ENCODE peak calls at places on chromosomes 2 and 18, in nine cellular contexts. C is PC-3, E is neural progenitor cell, R is GM23248, O is MM.1S, I is SK-N-SH, A is HCT116, S is GM23338, Q is hepatocyte. F is an unnamed sample. For H3K36me3, the result is how much of the 10 kb centered on the place peaks cover.

GRCh38 chr2:100294162-100294497 is 28.2 kb downstream of the LONRF2 start:
- DNase-seq in C (no peak), E (no peak), R (no peak), O (no peak), I (no peak), A (no peak), S (no peak), Q (no peak), F (no peak)

GRCh38 chr2:102080451-102081054 is 62.0 kb upstream of the IL1R1 start:
- DNase-seq in C (no peak), E (no peak), R (peak), O (no peak), I (no peak), A (peak), S (no peak), Q (no peak), F (no peak)

GRCh38 chr2:32849456-32850194 is 97.1 kb upstream of the LTBP1 start:
- DNase-seq in C (no peak), E (no peak), R (no peak), O (no peak), I (no peak), A (no peak), S (no peak), Q (no peak), F (no peak)

GRCh38 chr2:124081154-124081771 is 56.2 kb downstream of the CNTNAP5 start:
- DNase-seq in C (peak), E (no peak), R (no peak), O (no peak), I (no peak), A (no peak), S (no peak), Q (peak), F (no peak)

GRCh38 chr2:200703132-200703925 is 108.4 kb upstream of the BZW1 start:
- DNase-seq in C (peak), E (peak), R (peak), O (peak), I (peak), A (peak), S (peak), Q (peak), F (peak)

GRCh38 chr2:62287895-62288589 is 92.1 kb downstream of the B3GNT2 start:
- DNase-seq in C (peak), E (no peak), R (peak), O (peak), I (peak), A (no peak), S (no peak), Q (peak), F (no peak)

GRCh38 chr18:77123313-77124231 is 9.0 kb downstream of the MBP start:
- DNase-seq in C (no peak), E (no peak), R (no peak), O (no peak), I (no peak), A (no peak), S (no peak), Q (no peak), F (no peak)

GRCh38 chr2:2743164-2743571 is 412.1 kb upstream of the MYT1L start:
- DNase-seq in C (peak), E (no peak), R (peak), O (no peak), I (no peak), A (no peak), S (no peak), Q (peak), F (no peak)

GRCh38 chr2:74831693-74832530 is 2.0 kb upstream of the HK2 start:
- DNase-seq in C (peak), E (no peak), R (peak), O (no peak), I (no peak), A (no peak), S (no peak), Q (peak), F (no peak)

GRCh38 chr2:20623241-20623640 is 27.7 kb downstream of the HS1BP3 start:
- DNase-seq in C (no peak), E (no peak), R (no peak), O (no peak), I (no peak), A (no peak), S (no peak), Q (no peak), F (no peak)

GRCh38 chr2:220707261-220707660 is 864.8 kb downstream of the EPHA4 start:
- DNase-seq in C (no peak), E (no peak), R (no peak), O (no peak), I (no peak), A (no peak), S (no peak), Q (no peak), F (no peak)

GRCh38 chr2:186713664-186714063 is 19.8 kb downstream of the FAM171B start:
- DNase-seq in C (no peak), E (no peak), R (no peak), O (no peak), I (no peak), A (no peak), S (no peak), Q (no peak), F (no peak)

GRCh38 chr2:111711270-111711669 is 172.7 kb downstream of the ANAPC1 start:
- DNase-seq in C (no peak), E (no peak), R (no peak), O (no peak), I (no peak), A (no peak), S (no peak), Q (no peak), F (no peak)

GRCh38 chr2:26075173-26075572 is 41.3 kb downstream of the RAB10 start:
- DNase-seq in C (no peak), E (no peak), R (no peak), O (no peak), I (no peak), A (no peak), S (no peak), Q (no peak), F (no peak)

GRCh38 chr2:109058215-109058614 is 69.2 kb upstream of the EDAR start:
- DNase-seq in C (no peak), E (peak), R (no peak), O (no peak), I (no peak), A (no peak), S (no peak), Q (no peak), F (no peak)

GRCh38 chr18:9575558-9575957 is 38.8 kb downstream of the PPP4R1 start:
- DNase-seq in C (peak), E (peak), R (peak), O (no peak), I (peak), A (peak), S (peak), Q (peak), F (peak)

GRCh38 chr2:216626168-216626874 is 6.9 kb upstream of the IGFBP2 start:
- DNase-seq in C (peak), E (no peak), R (no peak), O (no peak), I (no peak), A (no peak), S (no peak), Q (no peak), F (no peak)

GRCh38 chr2:85994421-85994777 is 105.6 kb upstream of the ST3GAL5 start:
- DNase-seq in C (no peak), E (no peak), R (no peak), O (peak), I (no peak), A (no peak), S (no peak), Q (no peak), F (no peak)

GRCh38 chr18:42446195-42446594 is 491.2 kb downstream of the PIK3C3 start:
- DNase-seq in C (no peak), E (no peak), R (peak), O (no peak), I (no peak), A (no peak), S (no peak), Q (no peak), F (no peak)

GRCh38 chr2:135916232-135916631 is 40.0 kb upstream of the MCM6 start:
- DNase-seq in C (peak), E (peak), R (peak), O (peak), I (peak), A (peak), S (peak), Q (peak), F (peak)

GRCh38 chr2:119352357-119352756 is 14.3 kb downstream of the C2orf76 start:
- DNase-seq in C (peak), E (no peak), R (no peak), O (peak), I (no peak), A (peak), S (peak), Q (no peak), F (peak)

GRCh38 chr2:148615446-148615845 is 29.1 kb upstream of the EPC2 start:
- DNase-seq in C (no peak), E (no peak), R (no peak), O (no peak), I (peak), A (no peak), S (peak), Q (no peak), F (no peak)

GRCh38 chr2:166784296-166784946 is 103.9 kb upstream of the XIRP2 start:
- DNase-seq in C (no peak), E (no peak), R (no peak), O (no peak), I (no peak), A (no peak), S (no peak), Q (peak), F (no peak)
- H2AFZ ChIP-seq in C (no peak), E (no peak), R (no peak), O (no peak), I (no peak), A (no peak), S (no peak), Q (peak), F (no peak)

DNA sequence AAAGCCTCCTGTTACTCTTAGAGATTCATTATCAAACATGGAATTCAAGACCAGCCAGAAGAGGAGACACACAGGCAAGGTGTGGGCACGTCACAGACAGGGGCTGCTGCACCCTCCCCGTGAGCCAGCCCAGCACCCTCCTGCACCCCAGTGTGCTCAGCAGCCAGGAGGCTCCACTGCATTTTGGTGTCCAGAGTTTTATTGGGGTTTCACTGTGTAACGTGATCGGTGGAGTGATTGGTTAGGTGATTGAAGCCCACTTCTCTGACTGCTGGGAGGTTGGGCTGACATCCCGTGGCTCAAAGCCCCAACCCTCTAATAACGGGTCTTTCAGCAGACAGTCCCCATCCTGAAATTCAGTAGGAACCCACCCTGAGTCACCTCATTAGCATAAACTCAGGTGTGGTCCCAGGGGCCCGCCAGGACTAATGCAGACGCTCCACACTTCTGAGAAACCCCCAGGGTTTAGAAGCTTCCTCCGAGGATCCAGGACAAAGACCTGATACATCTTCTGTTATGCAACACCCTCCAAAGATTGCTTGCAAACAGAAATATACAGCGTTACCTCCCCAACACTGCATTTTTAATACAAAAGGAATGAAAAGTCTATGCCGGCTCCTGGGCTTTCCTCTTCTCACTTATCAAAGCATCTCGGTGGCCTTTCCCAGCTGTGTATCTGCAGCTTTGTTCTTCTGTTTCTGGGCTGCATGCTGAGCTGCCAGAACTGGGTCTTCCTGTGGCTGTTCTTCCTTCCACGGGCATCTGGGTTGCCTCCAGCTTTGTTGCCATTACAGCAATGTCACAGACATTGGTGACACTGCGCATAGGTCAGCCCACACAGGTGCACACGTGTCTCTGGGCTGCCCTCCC is 43.7 kb upstream of the SNED1 start:
- DNase-seq in C (no peak), E (no peak), R (no peak), O (no peak), I (peak), A (no peak), S (no peak), Q (no peak), F (no peak)
- TF ChIP-seq EZH2phosphoT487 in C (no peak), E (no peak), R (no peak), O (no peak), I (no peak), A (no peak), S (no peak), Q (no peak), F (no peak)

DNA sequence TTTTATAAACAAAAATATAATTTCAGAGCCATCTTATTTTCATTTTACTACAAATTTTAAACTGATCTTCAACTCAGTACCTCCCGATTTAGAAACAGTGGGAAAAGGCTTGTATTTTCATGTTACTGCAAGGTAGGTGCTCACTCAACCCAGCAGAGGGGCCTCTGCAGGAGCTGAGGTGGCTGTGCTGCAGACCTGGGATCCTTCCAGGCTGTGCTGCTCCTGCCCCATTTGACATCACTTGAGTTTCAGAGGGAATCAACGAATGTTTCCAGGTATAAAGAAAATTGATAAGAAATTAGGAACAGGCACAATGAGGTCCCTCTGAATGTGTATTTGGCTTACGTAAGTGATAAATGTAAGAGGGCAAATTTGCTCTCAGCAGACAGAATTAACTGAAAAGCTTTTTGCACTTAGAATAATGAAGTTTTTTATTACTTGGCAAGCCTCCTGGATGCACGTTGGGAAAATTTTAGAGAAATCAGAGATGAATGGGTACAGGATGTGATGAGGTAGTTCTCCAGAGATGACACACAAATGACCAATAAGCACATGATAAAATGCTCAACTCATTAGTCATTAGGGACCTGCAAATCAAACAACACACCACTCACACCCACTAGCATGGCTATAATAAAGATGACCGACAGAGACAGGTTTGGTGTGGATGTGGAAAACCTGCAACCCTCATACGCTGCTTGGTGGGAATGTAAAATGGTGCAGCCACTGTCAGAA is 114.0 kb downstream of the NOL10 start:
- DNase-seq in C (peak), E (no peak), R (peak), O (no peak), I (no peak), A (peak), S (no peak), Q (no peak), F (no peak)
- H3K36me3 ChIP-seq in C (under half), E (under half), R (under half), O (under half), I (half or more), A (under half), S (under half), Q (under half), F (half or more)

GRCh38 chr2:54595999-54596903 is 127.2 kb upstream of the EML6 start:
- DNase-seq in C (no peak), E (no peak), R (no peak), O (no peak), I (no peak), A (no peak), S (no peak), Q (no peak), F (no peak)
- H2AFZ ChIP-seq in C (no peak), E (no peak), R (no peak), O (no peak), I (no peak), A (no peak), S (no peak), Q (no peak), F (no peak)

GRCh38 chr18:38367473-38367872 is 801.9 kb upstream of the CELF4 start:
- DNase-seq in C (no peak), E (no peak), R (no peak), O (no peak), I (peak), A (no peak), S (peak), Q (no peak), F (no peak)

GRCh38 chr18:38368886-38369285 is 803.3 kb upstream of the CELF4 start:
- DNase-seq in C (peak), E (no peak), R (no peak), O (peak), I (no peak), A (no peak), S (no peak), Q (no peak), F (no peak)

GRCh38 chr18:38368246-38368645 is 802.6 kb upstream of the CELF4 start:
- DNase-seq in C (no peak), E (no peak), R (no peak), O (peak), I (no peak), A (no peak), S (no peak), Q (no peak), F (no peak)

DNA sequence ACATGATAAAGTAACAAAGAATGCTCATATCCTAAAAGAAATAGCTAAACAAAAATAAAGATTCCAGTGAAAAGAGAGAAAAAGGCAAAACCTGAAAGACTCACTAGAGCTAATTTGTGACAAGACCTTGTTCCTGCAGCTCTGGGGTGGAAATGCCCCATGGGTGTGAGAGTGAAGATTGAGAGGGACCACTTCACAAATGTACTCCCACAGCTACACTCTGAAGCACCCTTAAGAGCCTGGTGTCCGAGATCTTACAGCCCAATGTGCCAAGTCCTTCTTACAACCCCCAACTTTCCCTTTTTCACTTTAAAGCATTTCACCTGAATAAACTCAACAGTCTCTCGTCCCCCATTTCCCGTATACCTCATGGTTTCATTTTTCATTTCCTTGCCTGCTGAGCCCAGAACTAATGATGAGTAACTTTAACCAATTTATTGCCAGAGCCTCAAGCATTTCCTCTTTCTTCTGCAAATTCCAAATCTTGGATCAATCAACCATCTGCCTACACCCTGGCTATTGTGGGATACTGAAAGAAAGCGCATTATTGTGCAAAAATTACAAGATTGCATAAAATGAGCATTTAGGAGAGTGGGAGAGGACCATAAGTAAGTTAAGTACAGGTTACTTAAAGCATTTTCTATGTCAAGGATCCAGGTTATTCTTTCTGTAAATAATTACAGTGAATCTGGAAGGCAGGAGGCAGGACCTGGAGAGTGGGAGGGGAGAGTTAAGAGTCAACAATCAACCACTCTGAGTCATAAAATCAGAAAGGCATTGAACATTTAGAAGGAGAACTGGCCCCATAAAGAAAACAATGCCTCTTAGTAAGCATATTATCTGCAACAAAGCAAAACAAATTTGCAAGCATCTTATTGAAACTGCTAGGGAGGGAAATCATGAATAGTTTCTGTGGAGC is 804.4 kb upstream of the CELF4 start:
- DNase-seq in C (no peak), E (no peak), R (no peak), O (peak), I (no peak), A (no peak), S (no peak), Q (no peak), F (no peak)
- TF ChIP-seq EZH2phosphoT487 in C (no peak), E (no peak), R (no peak), O (no peak), I (no peak), A (no peak), S (no peak), Q (no peak), F (no peak)

GRCh38 chr2:42348113-42348805 is 12.8 kb downstream of the COX7A2L start:
- DNase-seq in C (no peak), E (no peak), R (no peak), O (no peak), I (no peak), A (no peak), S (no peak), Q (no peak), F (no peak)

GRCh38 chr2:42345986-42346385 is 15.0 kb downstream of the COX7A2L start:
- DNase-seq in C (no peak), E (no peak), R (no peak), O (no peak), I (no peak), A (no peak), S (no peak), Q (no peak), F (no peak)

GRCh38 chr2:42351864-42352263 is 9.2 kb downstream of the COX7A2L start:
- DNase-seq in C (no peak), E (no peak), R (no peak), O (no peak), I (no peak), A (no peak), S (no peak), Q (no peak), F (no peak)

GRCh38 chr2:42353792-42354429 is 7.1 kb downstream of the COX7A2L start:
- DNase-seq in C (no peak), E (no peak), R (peak), O (no peak), I (no peak), A (no peak), S (no peak), Q (no peak), F (no peak)

GRCh38 chr2:42350434-42351063 is 10.5 kb downstream of the COX7A2L start:
- DNase-seq in C (no peak), E (no peak), R (no peak), O (no peak), I (no peak), A (no peak), S (no peak), Q (no peak), F (no peak)
- H3K36me3 ChIP-seq in C (under half), E (under half), R (under half), O (under half), I (under half), A (under half), S (under half), Q (under half), F (half or more)

DNA sequence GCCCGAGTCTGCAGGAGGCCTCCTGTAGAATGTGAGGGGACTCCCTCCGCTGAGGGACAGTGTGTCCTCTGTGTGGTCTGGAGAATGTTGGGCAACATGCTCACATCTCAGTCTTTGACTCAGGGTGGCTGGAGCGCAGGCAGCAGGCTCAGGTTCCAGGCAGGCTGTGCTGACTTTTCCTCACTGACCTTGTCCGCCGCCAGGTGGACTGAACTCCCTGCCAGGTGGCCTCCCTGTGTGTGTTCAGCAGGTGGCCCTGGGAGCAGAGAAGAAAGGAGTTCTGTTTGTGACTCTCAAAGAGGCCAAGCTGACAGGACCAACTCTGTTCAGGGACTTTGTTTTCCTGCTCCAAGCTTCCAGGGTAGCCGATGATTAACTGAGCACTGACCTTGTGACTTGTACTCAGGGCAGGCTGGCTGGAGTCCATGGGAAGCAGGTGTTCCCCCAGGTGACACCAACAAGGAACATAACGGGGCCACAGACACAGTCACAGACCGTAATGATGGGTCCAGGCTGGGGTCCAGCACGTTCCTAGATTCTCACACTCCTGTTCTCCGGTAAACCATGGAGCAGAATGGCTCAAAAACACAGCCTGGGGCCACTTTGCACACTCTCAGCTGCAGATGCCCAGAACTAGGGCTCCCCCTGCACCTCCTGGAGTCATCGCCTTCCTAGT is 439.8 kb downstream of the RNF144A start:
- DNase-seq in C (no peak), E (no peak), R (no peak), O (no peak), I (no peak), A (no peak), S (no peak), Q (peak), F (no peak)
- H2AFZ ChIP-seq in C (no peak), E (no peak), R (no peak), O (no peak), I (no peak), A (no peak), S (no peak), Q (no peak), F (no peak)

F was measured in OCI-LY7.